ENCODE peak calls at places on chromosomes 16 and 17, in eight cellular contexts. W, F, L, D, Q, I, J and N are unnamed samples.

GRCh38 chr17:45143767-45144198 is 4.5 kb upstream of the HEXIM1 start:
- DNase-seq in W (peak; percentile 84), F (peak; percentile 90), L (peak; percentile 93), D (peak; percentile 96), Q (no peak), I (peak; percentile 92), J (peak; percentile 78), N (peak; percentile 74)

GRCh38 chr17:59443106-59443505 is 111.7 kb downstream of the YPEL2 start:
- DNase-seq in W (no peak), F (no peak), L (no peak), D (no peak), Q (no peak), I (no peak), J (no peak), N (no peak)

GRCh38 chr16:35629001-35629400 is 2169.6 kb downstream of the TP53TG3F start:
- DNase-seq in W (no peak), F (no peak), L (no peak), D (no peak), Q (no peak), I (no peak), J (no peak), N (no peak)

GRCh38 chr17:77779711-77780539 is 178.6 kb upstream of the TNRC6C start:
- DNase-seq in W (no peak), F (peak; percentile 29), L (no peak), D (peak; percentile 6), Q (no peak), I (peak; percentile 59), J (no peak), N (no peak)

GRCh38 chr16:30079480-30079879 is 3.7 kb downstream of the PPP4C start:
- DNase-seq in W (no peak), F (no peak), L (peak; percentile 24), D (no peak), Q (no peak), I (no peak), J (no peak), N (no peak)

GRCh38 chr16:66107661-66108060 is 258.8 kb upstream of the CDH5 start:
- DNase-seq in W (no peak), F (no peak), L (no peak), D (no peak), Q (no peak), I (no peak), J (no peak), N (no peak)

GRCh38 chr16:70664325-70665112 is 18.2 kb downstream of the IL34 start:
- DNase-seq in W (peak; percentile 58), F (no peak), L (no peak), D (no peak), Q (no peak), I (no peak), J (no peak), N (no peak)

GRCh38 chr16:77585379-77585778 is 136.9 kb upstream of the NUDT7 start:
- DNase-seq in W (no peak), F (no peak), L (no peak), D (no peak), Q (no peak), I (no peak), J (no peak), N (no peak)

DNA sequence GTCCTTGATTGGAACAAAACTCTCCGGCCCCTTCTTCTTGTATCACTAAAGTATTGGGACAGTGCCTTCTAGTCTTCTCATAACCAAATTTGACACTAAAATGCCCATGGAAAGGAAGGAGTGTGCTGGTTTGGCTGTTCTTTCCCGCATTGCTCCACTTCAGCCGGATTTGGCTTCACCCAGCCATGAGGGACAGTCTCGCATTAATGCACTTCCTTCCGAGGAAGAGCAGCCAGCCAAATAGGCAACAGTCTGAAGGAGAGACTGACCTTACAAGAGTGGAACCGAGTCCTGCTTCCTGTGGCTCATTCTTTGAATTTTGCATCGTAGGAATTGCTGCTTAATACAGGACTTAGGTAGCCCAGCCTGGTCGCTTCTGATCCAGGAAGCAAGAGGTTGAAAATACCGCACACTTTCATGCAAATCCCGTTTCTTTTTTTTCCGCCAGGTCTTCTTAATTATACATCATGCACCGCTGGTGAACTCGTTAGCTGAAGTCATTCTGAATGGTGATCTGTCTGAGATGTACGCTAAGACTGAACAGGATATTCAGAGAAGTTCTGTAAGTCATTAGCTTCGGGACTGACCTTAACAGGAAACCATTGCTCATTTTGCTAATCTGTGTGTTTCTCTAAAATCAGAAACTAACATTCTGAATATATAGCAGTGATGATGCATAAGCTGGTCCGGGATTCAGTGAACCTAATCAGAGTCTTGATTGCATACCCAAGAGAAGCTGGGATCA is 38.2 kb downstream of the CLEC16A start:
- DNase-seq in W (no peak), F (peak; percentile 32), L (no peak), D (peak; percentile 71), Q (no peak), I (no peak), J (no peak), N (no peak)
- H3K4me1 ChIP-seq in W (peaks cover 17% of the 10 kb centered on the region), F (peaks cover 19% of the 10 kb centered on the region), L (no peaks in the 10 kb centered on the region), D (no peaks in the 10 kb centered on the region), Q (no peaks in the 10 kb centered on the region), I (peaks cover 18% of the 10 kb centered on the region), J (peaks cover 22% of the 10 kb centered on the region), N (no peaks in the 10 kb centered on the region)

GRCh38 chr16:73031155-73031866 is 16.6 kb downstream of the ZFHX3 start:
- DNase-seq in W (peak; percentile 45), F (no peak), L (no peak), D (no peak), Q (no peak), I (no peak), J (no peak), N (no peak)

GRCh38 chr16:73036074-73036826 is 11.7 kb downstream of the ZFHX3 start:
- DNase-seq in W (peak; percentile 50), F (no peak), L (no peak), D (no peak), Q (no peak), I (no peak), J (no peak), N (no peak)

GRCh38 chr16:73034374-73034773 is 13.6 kb downstream of the ZFHX3 start:
- DNase-seq in W (no peak), F (no peak), L (no peak), D (no peak), Q (no peak), I (no peak), J (no peak), N (no peak)

GRCh38 chr16:73033271-73033998 is 14.5 kb downstream of the ZFHX3 start:
- DNase-seq in W (no peak), F (no peak), L (no peak), D (no peak), Q (no peak), I (no peak), J (no peak), N (no peak)

DNA sequence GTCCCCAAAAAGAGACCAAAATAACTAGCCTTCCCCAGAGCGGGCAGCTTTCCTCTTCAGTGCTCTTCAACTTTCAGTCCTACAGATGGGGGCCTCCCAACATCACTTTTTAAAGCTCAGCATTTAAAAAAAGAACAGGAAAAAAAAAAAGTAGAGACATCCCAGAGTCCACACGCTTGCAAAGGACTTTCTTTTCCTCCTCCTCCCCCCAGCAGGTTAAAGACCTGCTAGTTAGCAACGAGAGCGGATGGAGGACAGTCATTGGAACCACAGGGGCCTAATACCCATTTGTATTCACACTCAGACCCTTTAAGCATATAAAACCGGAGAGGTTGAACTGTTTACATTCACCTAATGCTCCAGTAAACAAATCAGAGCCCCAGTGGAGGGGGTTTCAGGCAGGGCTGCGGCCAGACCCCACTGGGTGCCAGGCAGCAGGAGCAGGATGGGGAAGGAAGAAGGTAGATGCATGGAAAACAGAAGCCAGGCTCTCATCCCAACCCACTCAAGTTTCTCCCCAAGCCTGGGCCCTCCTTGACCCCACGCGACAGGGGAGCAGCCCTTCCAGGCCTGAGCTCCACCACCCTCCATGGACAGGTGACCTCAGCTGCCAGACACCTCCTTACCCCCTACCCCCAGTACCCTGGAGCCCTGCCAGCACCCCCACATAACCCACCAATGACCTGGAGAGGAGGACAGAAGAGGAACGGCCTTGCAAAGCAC is 15.2 kb downstream of the ZFHX3 start:
- DNase-seq in W (no peak), F (no peak), L (no peak), D (no peak), Q (no peak), I (no peak), J (no peak), N (no peak)
- H3K27ac ChIP-seq in W (no peak overlapping the region), F (no peak overlapping the region), L (no peak overlapping the region), D (peak overlapping the region; percentile 83), Q (no peak overlapping the region), I (no peak overlapping the region), J (no peak overlapping the region), N (no peak overlapping the region)

GRCh38 chr16:8916541-8917225 is 34.5 kb downstream of the LITAFD start:
- DNase-seq in W (no peak), F (no peak), L (no peak), D (no peak), Q (no peak), I (no peak), J (no peak), N (no peak)

GRCh38 chr16:8920676-8921625 is 38.8 kb downstream of the LITAFD start:
- DNase-seq in W (no peak), F (no peak), L (no peak), D (no peak), Q (no peak), I (no peak), J (no peak), N (no peak)

GRCh38 chr16:8921626-8921984 is 39.5 kb downstream of the LITAFD start:
- DNase-seq in W (no peak), F (no peak), L (no peak), D (no peak), Q (no peak), I (no peak), J (no peak), N (no peak)

GRCh38 chr16:8919934-8920465 is 37.8 kb downstream of the LITAFD start:
- DNase-seq in W (no peak), F (no peak), L (no peak), D (no peak), Q (no peak), I (no peak), J (no peak), N (no peak)

DNA sequence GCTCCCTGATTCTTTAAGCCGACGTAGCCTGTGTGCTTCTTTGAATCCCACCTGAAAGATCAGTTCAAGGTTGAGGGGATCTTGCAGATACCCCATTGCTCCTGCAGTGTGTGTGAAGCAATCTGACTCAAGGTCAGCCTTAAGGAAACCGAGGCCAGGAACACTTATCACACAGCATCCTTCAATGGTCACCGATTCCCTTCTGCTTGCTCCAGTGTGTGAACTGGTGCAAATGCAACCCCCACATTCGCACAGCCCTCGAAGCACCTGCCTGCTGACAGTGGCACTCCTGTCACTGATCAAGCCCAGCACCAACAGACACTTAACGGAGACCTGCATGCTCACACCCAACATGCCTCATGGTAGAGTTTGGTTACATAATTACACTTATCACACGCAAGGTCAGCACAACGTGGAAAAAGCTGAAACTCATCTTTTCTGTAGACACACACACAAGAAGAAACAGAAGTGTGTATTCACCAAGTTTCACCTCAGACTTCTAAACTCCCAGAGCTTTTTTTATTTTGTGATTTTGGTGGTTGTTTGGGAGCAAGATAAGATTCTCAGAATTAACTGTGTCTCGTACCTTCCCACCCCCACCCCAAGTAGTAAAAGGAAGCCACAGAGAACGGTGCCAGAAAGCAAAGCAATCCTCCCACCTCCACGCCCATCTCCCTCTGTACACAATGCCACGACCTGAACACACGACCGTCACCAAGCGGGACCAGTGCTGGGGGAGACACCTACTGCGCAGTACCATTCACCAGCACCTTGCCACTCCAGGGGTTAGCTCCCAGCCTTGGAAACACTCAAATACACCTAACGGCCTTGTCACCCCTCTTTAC is 37.2 kb downstream of the LITAFD start:
- DNase-seq in W (no peak), F (no peak), L (no peak), D (no peak), Q (no peak), I (no peak), J (no peak), N (no peak)
- H3K4me1 ChIP-seq in W (peaks cover 3% of the 10 kb centered on the region), F (peaks cover 4% of the 10 kb centered on the region), L (peaks cover 5% of the 10 kb centered on the region), D (peaks cover 4% of the 10 kb centered on the region), Q (no peaks in the 10 kb centered on the region), I (peaks cover 10% of the 10 kb centered on the region), J (peaks cover 6% of the 10 kb centered on the region), N (no peaks in the 10 kb centered on the region)

GRCh38 chr17:4215882-4216411 is 47.8 kb downstream of the ANKFY1 start:
- DNase-seq in W (no peak), F (no peak), L (no peak), D (no peak), Q (no peak), I (no peak), J (no peak), N (no peak)

GRCh38 chr17:4220655-4221054 is 43.1 kb downstream of the ANKFY1 start:
- DNase-seq in W (no peak), F (peak; percentile 55), L (no peak), D (no peak), Q (no peak), I (no peak), J (no peak), N (no peak)

GRCh38 chr17:4221163-4221562 is 42.6 kb downstream of the ANKFY1 start:
- DNase-seq in W (no peak), F (no peak), L (no peak), D (no peak), Q (no peak), I (no peak), J (no peak), N (no peak)

GRCh38 chr17:4221899-4222659 is 41.7 kb downstream of the ANKFY1 start:
- DNase-seq in W (no peak), F (no peak), L (no peak), D (no peak), Q (no peak), I (no peak), J (no peak), N (no peak)

GRCh38 chr17:4219241-4219640 is 44.5 kb downstream of the ANKFY1 start:
- DNase-seq in W (no peak), F (no peak), L (no peak), D (no peak), Q (no peak), I (no peak), J (no peak), N (peak; percentile 20)
- H3K27ac ChIP-seq in W (no peak overlapping the region), F (no peak overlapping the region), L (no peak overlapping the region), D (peak overlapping the region; percentile 77), Q (no peak overlapping the region), I (no peak overlapping the region), J (no peak overlapping the region), N (peak overlapping the region; percentile 61)